ENCODE peak calls at places on chromosomes 6 and 20, in four cellular contexts. N, X, R and A are unnamed samples.

GRCh38 chr6:147117580-147117979 is 86.6 kb upstream of the STXBP5 start:
- DNase-seq in R (no peak), X (no peak), N (no peak), A (no peak)

GRCh38 chr6:147868493-147869222 is 360.2 kb downstream of the SAMD5 start:
- DNase-seq in X (no peak), N (no peak), R (no peak), A (no peak)

GRCh38 chr6:35500782-35501181 is 3.9 kb upstream of the TEAD3 start:
- DNase-seq in N (no peak), R (no peak), X (peak; percentile 34), A (peak; percentile 28)

GRCh38 chr20:1301031-1301529 is 27.9 kb downstream of the SDCBP2 start:
- DNase-seq in R (no peak), N (peak; percentile 38), X (no peak), A (no peak)

GRCh38 chr6:112639436-112639835 is 292.3 kb downstream of the RFPL4B start:
- DNase-seq in X (no peak), N (no peak), R (no peak), A (no peak)

GRCh38 chr20:45456632-45457031 is 12.9 kb upstream of the WFDC2 start:
- DNase-seq in N (no peak), R (no peak), X (peak; percentile 70), A (peak; percentile 42)

GRCh38 chr6:47669684-47670515 is 28.5 kb upstream of the ADGRF4 start:
- DNase-seq in R (no peak), X (no peak), N (no peak), A (no peak)

GRCh38 chr6:153976921-153977693 is 61.9 kb upstream of the OPRM1 start:
- DNase-seq in N (no peak), X (no peak), R (no peak), A (no peak)

GRCh38 chr6:27688014-27688586 is 215.2 kb upstream of the ZNF184 start:
- DNase-seq in R (peak; percentile 91), N (peak; percentile 86), X (peak; percentile 93), A (peak; percentile 94)

GRCh38 chr6:3618300-3619041 is 133.0 kb downstream of the PXDC1 start:
- DNase-seq in X (no peak), N (no peak), R (no peak), A (no peak)

GRCh38 chr20:2955257-2955950 is 82.1 kb downstream of the PTPRA start:
- DNase-seq in N (no peak), X (no peak), R (no peak), A (no peak)

GRCh38 chr20:32598606-32599005 is 13.5 kb upstream of the NOL4L start:
- DNase-seq in N (no peak), X (no peak), R (no peak), A (no peak)

GRCh38 chr6:53611342-53611741 is 54.2 kb downstream of the KLHL31 start:
- DNase-seq in R (no peak), N (no peak), X (no peak), A (no peak)

GRCh38 chr20:6562111-6562510 is 205.4 kb upstream of the BMP2 start:
- DNase-seq in N (no peak), R (no peak), X (no peak), A (no peak)

GRCh38 chr6:68874747-68875146 is 239.7 kb downstream of the ADGRB3 start:
- DNase-seq in N (no peak), X (no peak), R (no peak), A (no peak)

GRCh38 chr20:47620808-47621805 is 119.4 kb downstream of the NCOA3 start:
- DNase-seq in R (no peak), N (no peak), X (peak; percentile 66), A (no peak)

GRCh38 chr20:45965169-45966002 is 6.6 kb downstream of the ZNF335 start:
- DNase-seq in R (no peak), N (no peak), X (no peak), A (no peak)

GRCh38 chr6:138031417-138031816 is 75.8 kb downstream of the PERP start:
- DNase-seq in X (no peak), R (no peak), N (no peak), A (no peak)

GRCh38 chr6:11245406-11245990 is 13.0 kb upstream of the NEDD9 start:
- DNase-seq in N (no peak), R (no peak), X (no peak), A (no peak)

GRCh38 chr6:112289039-112289566 is 34.7 kb upstream of the LAMA4 start:
- DNase-seq in R (no peak), N (no peak), X (no peak), A (no peak)

GRCh38 chr20:38117635-38118034 is 47.4 kb downstream of the TGM2 start:
- DNase-seq in X (peak; percentile 70), R (no peak), N (no peak), A (no peak)

GRCh38 chr6:39003072-39003471 is 45.5 kb upstream of the GLP1R start:
- DNase-seq in N (peak; percentile 59), R (no peak), X (no peak), A (no peak)

GRCh38 chr6:35094183-35094582 is 47.0 kb downstream of the TCP11 start:
- DNase-seq in R (no peak), N (no peak), X (no peak), A (no peak)

GRCh38 chr20:19096847-19097246 is 115.6 kb upstream of the SLC24A3 start:
- DNase-seq in N (no peak), R (no peak), X (no peak), A (peak; percentile 17)

GRCh38 chr20:19098806-19099578 is 113.5 kb upstream of the SLC24A3 start:
- DNase-seq in X (no peak), R (no peak), N (no peak), A (no peak)

GRCh38 chr20:19098092-19098491 is 114.3 kb upstream of the SLC24A3 start:
- DNase-seq in N (no peak), X (no peak), R (no peak), A (no peak)

GRCh38 chr20:19094959-19095541 is 117.4 kb upstream of the SLC24A3 start:
- DNase-seq in R (no peak), X (no peak), N (no peak), A (no peak)

DNA sequence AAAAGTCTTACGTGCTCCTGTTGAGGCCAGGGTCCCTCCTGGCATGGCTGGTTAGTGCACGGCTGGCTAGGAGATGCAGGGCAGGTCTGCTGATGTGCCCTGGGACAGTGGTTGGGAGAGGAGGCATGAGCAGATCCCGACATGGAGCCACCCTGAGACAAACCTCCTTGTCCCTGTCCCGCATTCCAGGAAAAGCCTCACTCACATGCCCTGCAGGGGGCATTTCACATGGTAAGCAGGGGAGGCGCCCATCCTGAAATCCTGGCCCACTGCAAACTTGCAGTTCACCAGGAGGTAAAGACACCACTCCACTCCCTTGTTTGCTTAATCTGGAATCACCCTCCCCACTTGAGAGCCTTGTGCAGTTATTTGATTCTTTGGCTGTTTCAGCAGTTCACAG is 116.7 kb upstream of the SLC24A3 start:
- DNase-seq in N (no peak), R (peak; percentile 43), X (no peak), A (peak; percentile 32)
- TF ChIP-seq PHF8 in N (no peak), R (no peak), X (no peak), A (no peak)

DNA sequence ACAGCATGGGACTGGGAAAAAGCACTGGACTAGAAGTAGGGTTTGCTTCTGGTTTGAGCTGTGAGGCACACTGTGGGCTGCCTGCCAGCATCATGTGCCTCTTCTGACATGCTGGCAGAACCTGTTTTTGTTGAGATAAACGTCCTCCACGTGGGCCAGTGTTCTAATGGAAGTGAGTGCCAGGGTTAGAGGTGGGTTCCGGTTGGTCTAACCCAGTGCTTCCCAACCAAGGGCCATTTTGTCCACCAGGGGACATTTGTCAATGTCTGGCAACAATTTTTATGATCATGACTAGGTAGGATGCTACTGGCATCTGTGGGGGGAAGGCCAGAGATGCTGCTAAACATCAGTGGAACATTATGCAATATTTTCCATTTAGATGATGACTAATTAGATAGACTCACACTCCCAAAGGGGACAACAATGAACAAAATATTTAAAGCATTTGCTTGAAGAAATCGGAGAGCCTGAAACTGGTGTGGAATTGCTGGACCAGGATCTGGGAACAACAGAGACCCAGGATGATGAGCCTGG is 7.8 kb upstream of the APMAP start:
- DNase-seq in R (no peak), N (no peak), X (no peak), A (peak; percentile 24)
- TF ChIP-seq PHF8 in R (no peak), N (no peak), X (no peak), A (no peak)

DNA sequence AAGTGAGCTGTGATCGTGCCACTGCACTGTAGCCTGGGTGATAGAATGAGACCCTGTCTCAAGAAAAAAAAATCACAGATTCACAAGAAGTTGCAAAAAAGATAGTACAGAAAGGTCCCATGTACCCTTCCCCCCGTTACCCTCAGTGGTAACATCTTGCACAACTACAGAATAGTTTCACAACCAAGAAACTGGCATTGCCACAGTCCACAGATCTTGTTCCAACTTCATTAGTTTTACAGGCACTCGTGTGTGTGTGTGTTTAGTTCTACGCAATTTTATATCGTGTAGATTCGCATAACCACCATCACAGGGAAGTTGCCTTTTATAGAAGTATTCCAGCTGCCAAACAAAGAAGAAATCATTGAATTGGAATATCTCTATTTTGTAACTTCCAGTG is 19.1 kb downstream of the SPATA2 start:
- DNase-seq in X (no peak), N (no peak), R (no peak), A (no peak)
- TF ChIP-seq PHF8 in X (no peak), N (no peak), R (no peak), A (no peak)

GRCh38 chr6:151614630-151615029 is 120.8 kb downstream of the CCDC170 start:
- DNase-seq in N (no peak), R (no peak), X (no peak), A (no peak)

GRCh38 chr6:151616600-151616999 is 122.8 kb downstream of the CCDC170 start:
- DNase-seq in N (no peak), R (no peak), X (no peak), A (no peak)

GRCh38 chr6:151617539-151617938 is 123.7 kb downstream of the CCDC170 start:
- DNase-seq in N (no peak), R (no peak), X (no peak), A (no peak)

GRCh38 chr6:151618717-151619116 is 124.9 kb downstream of the CCDC170 start:
- DNase-seq in X (no peak), R (no peak), N (no peak), A (no peak)

GRCh38 chr6:151616091-151616513 is 122.3 kb downstream of the CCDC170 start:
- DNase-seq in R (no peak), X (peak; percentile 50), N (no peak), A (no peak)
- TF ChIP-seq PHF8 in R (no peak), X (no peak), N (no peak), A (no peak)